ENCODE peak calls at places on chromosomes 2 and 18, in four cellular contexts. R is IMR-90, H is H9, L is H1. J is an unnamed sample.

GRCh38 chr2:232534940-232535735 is 4.4 kb upstream of the CHRNG start:
- DNase-seq in L (no peak), R (no peak), H (no peak), J (no peak)

GRCh38 chr2:12213222-12213621 is 466.8 kb downstream of the LPIN1 start:
- DNase-seq in H (no peak), L (no peak), R (no peak), J (no peak)

GRCh38 chr2:119982506-119982905 is 30.4 kb upstream of the EPB41L5 start:
- DNase-seq in L (no peak), R (no peak), H (no peak), J (no peak)

GRCh38 chr2:4898706-4899105 is 793.5 kb upstream of the SOX11 start:
- DNase-seq in R (no peak), H (no peak), L (no peak), J (peak)

GRCh38 chr18:59072727-59073421 is 66.8 kb upstream of the SEC11C start:
- DNase-seq in L (no peak), H (no peak), R (no peak), J (no peak)

GRCh38 chr2:190511104-190511503 is 23.4 kb downstream of the NEMP2 start:
- DNase-seq in L (no peak), R (peak), H (no peak), J (peak)

GRCh38 chr18:7452331-7452730 is 114.8 kb upstream of the PTPRM start:
- DNase-seq in L (peak), H (peak), R (peak), J (peak)

GRCh38 chr2:42082026-42082425 is 34.2 kb downstream of the PKDCC start:
- DNase-seq in L (no peak), H (no peak), R (no peak), J (no peak)

GRCh38 chr2:131034122-131035051 is 58.9 kb downstream of the FAM168B start:
- DNase-seq in L (no peak), R (peak), H (no peak), J (peak)

GRCh38 chr2:53569957-53570727 is 197.5 kb upstream of the CHAC2 start:
- DNase-seq in R (no peak), L (no peak), H (no peak), J (no peak)

GRCh38 chr18:58043452-58044369 is at the start of gene NEDD4L:
- DNase-seq in H (peak), R (peak), L (no peak), J (peak)

GRCh38 chr2:42368817-42369550 is 8.0 kb upstream of the COX7A2L start:
- DNase-seq in L (no peak), R (no peak), H (no peak), J (no peak)

GRCh38 chr2:172052000-172052983 is 33.0 kb upstream of the DLX1 start:
- DNase-seq in R (peak), L (no peak), H (no peak), J (no peak)

GRCh38 chr18:49547701-49548100 is 14.2 kb upstream of the LIPG start:
- DNase-seq in L (no peak), R (no peak), H (no peak), J (no peak)

GRCh38 chr2:11753886-11754704 is 7.7 kb downstream of the LPIN1 start:
- DNase-seq in R (peak), L (no peak), H (no peak), J (peak)

GRCh38 chr2:223001831-223002230 is 50.2 kb upstream of the KCNE4 start:
- DNase-seq in L (no peak), H (no peak), R (peak), J (no peak)

GRCh38 chr2:190636362-190636761 is 12.5 kb upstream of the NAB1 start:
- DNase-seq in R (peak), L (no peak), H (no peak), J (peak)

GRCh38 chr2:215851091-215851490 is 162.3 kb downstream of the MREG start:
- DNase-seq in H (no peak), R (peak), L (no peak), J (no peak)

GRCh38 chr2:12715878-12716249 is 872 bp upstream of the TRIB2 start:
- DNase-seq in L (no peak), R (peak), H (peak), J (peak)

GRCh38 chr18:39389800-39390379 is 1824.3 kb upstream of the CELF4 start:
- DNase-seq in L (peak), H (peak), R (no peak), J (peak)

GRCh38 chr18:57710226-57710625 is 88.6 kb upstream of the NARS1 start:
- DNase-seq in H (no peak), R (no peak), L (no peak), J (no peak)

GRCh38 chr2:58594175-58594574 is 353.1 kb upstream of the FANCL start:
- DNase-seq in H (peak), R (no peak), L (no peak), J (peak)

GRCh38 chr2:199484927-199485326 is 27.2 kb upstream of the SATB2 start:
- DNase-seq in R (no peak), L (no peak), H (peak), J (peak)

GRCh38 chr2:123915380-123915779 is 109.7 kb upstream of the CNTNAP5 start:
- DNase-seq in H (no peak), L (no peak), R (no peak), J (no peak)

GRCh38 chr2:1366546-1367134 is 46.6 kb upstream of the TPO start:
- DNase-seq in H (no peak), R (no peak), L (no peak), J (no peak)
- H3K56ac ChIP-seq in H (no peak), R (no peak), L (no peak), J (no peak)

GRCh38 chr2:33178209-33178608 is 231.5 kb downstream of the LTBP1 start:
- DNase-seq in L (no peak), H (no peak), R (no peak), J (no peak)

GRCh38 chr2:33181466-33181865 is 234.7 kb downstream of the LTBP1 start:
- DNase-seq in R (no peak), L (no peak), H (no peak), J (no peak)

GRCh38 chr2:33184026-33184425 is 237.3 kb downstream of the LTBP1 start:
- DNase-seq in R (no peak), H (no peak), L (no peak), J (peak)

GRCh38 chr2:33177627-33178026 is 230.9 kb downstream of the LTBP1 start:
- DNase-seq in H (no peak), R (peak), L (no peak), J (no peak)

GRCh38 chr2:33180915-33181314 is 234.2 kb downstream of the LTBP1 start:
- DNase-seq in R (no peak), H (no peak), L (no peak), J (no peak)
- H3K56ac ChIP-seq in R (no peak), H (no peak), L (no peak), J (no peak)

GRCh38 chr2:21602789-21603188 is 479.0 kb downstream of the TDRD15 start:
- DNase-seq in H (no peak), R (no peak), L (no peak), J (no peak)

GRCh38 chr2:21610304-21610703 is 486.5 kb downstream of the TDRD15 start:
- DNase-seq in H (no peak), L (no peak), R (no peak), J (no peak)

DNA sequence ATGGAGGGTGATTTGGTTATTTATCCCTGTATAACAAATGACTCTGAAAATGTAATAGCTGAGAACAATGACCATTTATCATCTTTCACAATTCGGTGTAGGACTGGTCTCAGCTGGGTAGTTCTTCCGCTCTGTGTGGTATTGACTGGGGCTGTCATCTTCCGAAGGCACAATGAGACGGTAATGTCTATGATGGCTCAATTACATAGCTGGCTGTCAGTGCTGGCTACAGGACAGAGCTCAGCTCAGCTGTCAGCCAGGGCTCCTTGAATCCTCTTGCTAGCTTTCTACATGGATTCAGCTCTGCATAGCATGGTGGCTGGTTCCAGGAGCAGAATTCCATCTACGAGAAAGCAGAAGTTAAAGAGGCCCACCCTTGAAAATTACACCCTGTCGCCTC is 483.8 kb downstream of the TDRD15 start:
- DNase-seq in R (no peak), H (no peak), L (no peak), J (no peak)
- H3K56ac ChIP-seq in R (no peak), H (no peak), L (no peak), J (no peak)

DNA sequence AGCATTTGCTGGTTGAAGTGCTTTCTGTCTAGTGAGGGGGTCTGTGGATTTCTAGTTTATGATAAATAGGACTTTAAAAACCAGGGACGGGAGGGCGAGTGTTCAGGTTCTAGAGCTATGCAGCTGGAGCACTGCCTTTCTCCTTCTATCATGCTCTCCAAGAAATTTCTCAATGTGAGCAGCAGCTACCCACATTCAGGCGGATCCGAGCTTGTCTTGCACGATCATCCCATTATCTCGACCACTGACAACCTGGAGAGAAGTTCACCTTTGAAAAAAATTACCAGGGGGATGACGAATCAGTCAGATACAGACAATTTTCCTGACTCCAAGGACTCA is at the start of gene TBR1:
- DNase-seq in R (no peak), H (no peak), L (no peak), J (no peak)
- H3K56ac ChIP-seq in R (no peak), H (no peak), L (no peak), J (peak)

DNA sequence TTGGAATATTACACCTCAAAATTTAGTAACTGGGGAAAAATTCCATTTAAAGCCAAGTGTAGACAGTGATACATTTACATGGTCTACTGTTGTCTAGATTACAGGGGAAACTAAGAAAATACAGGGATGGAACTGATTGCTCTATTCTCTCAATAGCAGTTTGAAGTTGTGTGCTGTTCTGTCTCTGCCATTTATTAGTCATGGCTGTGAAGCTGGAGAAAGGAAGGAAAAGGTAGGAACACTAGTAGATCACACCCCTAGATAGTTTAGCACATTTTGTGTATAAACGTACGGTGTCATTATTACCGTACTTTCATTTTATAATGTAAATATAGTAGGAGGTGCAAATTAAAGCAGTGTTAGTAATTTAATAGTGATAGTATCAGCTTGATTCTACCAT is 170.5 kb downstream of the PHLPP1 start:
- DNase-seq in L (no peak), R (no peak), H (no peak), J (no peak)
- H3K56ac ChIP-seq in L (no peak), R (no peak), H (no peak), J (no peak)

J was measured in mesendoderm.